ENCODE peak calls at places on chromosomes 16 and 17, in nine cellular contexts. One of them, this sample, is unnamed.

GRCh38 chr17:40519089-40519775 is 17.8 kb upstream of the TNS4 start:
- DNase-seq in endothelial cell of umbilical vein: no peak
- DNase-seq in ovary: peak; percentile 13
- DNase-seq in thoracic aorta: no peak
- DNase-seq in dorsolateral prefrontal cortex: no peak
- DNase-seq in CD8-positive, alpha-beta T cell: no peak
- DNase-seq in Caco-2: no peak
- DNase-seq in PC-3: no peak
- DNase-seq in choroid plexus epithelial cell: no peak
- DNase-seq in this sample: peak; percentile 72

GRCh38 chr17:3761918-3762380 is 38.2 kb downstream of the HASPIN start:
- DNase-seq in endothelial cell of umbilical vein: no peak
- DNase-seq in ovary: no peak
- DNase-seq in thoracic aorta: no peak
- DNase-seq in dorsolateral prefrontal cortex: no peak
- DNase-seq in CD8-positive, alpha-beta T cell: no peak
- DNase-seq in Caco-2: no peak
- DNase-seq in PC-3: no peak
- DNase-seq in choroid plexus epithelial cell: no peak
- DNase-seq in this sample: no peak

GRCh38 chr17:36136439-36136838 is 32.8 kb downstream of the CCL4 start:
- DNase-seq in endothelial cell of umbilical vein: no peak
- DNase-seq in ovary: no peak
- DNase-seq in thoracic aorta: no peak
- DNase-seq in dorsolateral prefrontal cortex: no peak
- DNase-seq in CD8-positive, alpha-beta T cell: no peak
- DNase-seq in Caco-2: no peak
- DNase-seq in PC-3: no peak
- DNase-seq in choroid plexus epithelial cell: no peak
- DNase-seq in this sample: no peak

GRCh38 chr17:71237903-71238538 is 882.8 kb upstream of the SOX9 start:
- DNase-seq in endothelial cell of umbilical vein: no peak
- DNase-seq in ovary: no peak
- DNase-seq in thoracic aorta: no peak
- DNase-seq in dorsolateral prefrontal cortex: no peak
- DNase-seq in CD8-positive, alpha-beta T cell: no peak
- DNase-seq in Caco-2: peak; percentile 11
- DNase-seq in PC-3: peak; percentile 87
- DNase-seq in choroid plexus epithelial cell: peak; percentile 73
- DNase-seq in this sample: no peak

GRCh38 chr16:67393111-67393789 is at the start of gene TPPP3:
- DNase-seq in endothelial cell of umbilical vein: peak; percentile 81
- DNase-seq in ovary: peak; percentile 93
- DNase-seq in thoracic aorta: peak; percentile 53
- DNase-seq in dorsolateral prefrontal cortex: peak; percentile 78
- DNase-seq in CD8-positive, alpha-beta T cell: no peak
- DNase-seq in Caco-2: peak; percentile 74
- DNase-seq in PC-3: no peak
- DNase-seq in choroid plexus epithelial cell: peak; percentile 86
- DNase-seq in this sample: peak; percentile 75

GRCh38 chr17:59427425-59427921 is 96.0 kb downstream of the YPEL2 start:
- DNase-seq in endothelial cell of umbilical vein: peak; percentile 98
- DNase-seq in ovary: no peak
- DNase-seq in thoracic aorta: no peak
- DNase-seq in dorsolateral prefrontal cortex: no peak
- DNase-seq in CD8-positive, alpha-beta T cell: no peak
- DNase-seq in Caco-2: no peak
- DNase-seq in PC-3: peak; percentile 30
- DNase-seq in choroid plexus epithelial cell: peak; percentile 53
- DNase-seq in this sample: no peak

GRCh38 chr16:67170168-67170947 is at the start of gene NOL3:
- DNase-seq in endothelial cell of umbilical vein: peak; percentile 88
- DNase-seq in ovary: peak; percentile 90
- DNase-seq in thoracic aorta: peak; percentile 73
- DNase-seq in dorsolateral prefrontal cortex: peak; percentile 63
- DNase-seq in CD8-positive, alpha-beta T cell: no peak
- DNase-seq in Caco-2: peak; percentile 91
- DNase-seq in PC-3: peak; percentile 80
- DNase-seq in choroid plexus epithelial cell: peak; percentile 82
- DNase-seq in this sample: peak; percentile 96

GRCh38 chr17:55285340-55286301 is 20.9 kb downstream of the HLF start:
- DNase-seq in endothelial cell of umbilical vein: peak; percentile 21
- DNase-seq in ovary: peak; percentile 97
- DNase-seq in thoracic aorta: peak; percentile 93
- DNase-seq in dorsolateral prefrontal cortex: peak; percentile 57
- DNase-seq in CD8-positive, alpha-beta T cell: no peak
- DNase-seq in Caco-2: peak; percentile 75
- DNase-seq in PC-3: no peak
- DNase-seq in choroid plexus epithelial cell: peak; percentile 96
- DNase-seq in this sample: peak; percentile 92

GRCh38 chr16:4327782-4328579 is 12.1 kb downstream of the GLIS2 start:
- DNase-seq in endothelial cell of umbilical vein: peak; percentile 72
- DNase-seq in ovary: peak; percentile 91
- DNase-seq in thoracic aorta: no peak
- DNase-seq in dorsolateral prefrontal cortex: peak; percentile 53
- DNase-seq in CD8-positive, alpha-beta T cell: peak; percentile 25
- DNase-seq in Caco-2: no peak
- DNase-seq in PC-3: no peak
- DNase-seq in choroid plexus epithelial cell: peak; percentile 79
- DNase-seq in this sample: peak; percentile 95

GRCh38 chr16:13234999-13235398 is 333.6 kb downstream of the SHISA9 start:
- DNase-seq in endothelial cell of umbilical vein: no peak
- DNase-seq in ovary: no peak
- DNase-seq in thoracic aorta: no peak
- DNase-seq in dorsolateral prefrontal cortex: no peak
- DNase-seq in CD8-positive, alpha-beta T cell: no peak
- DNase-seq in Caco-2: no peak
- DNase-seq in PC-3: no peak
- DNase-seq in choroid plexus epithelial cell: no peak
- DNase-seq in this sample: no peak

GRCh38 chr16:4081577-4082021 is 34.6 kb downstream of the ADCY9 start:
- DNase-seq in endothelial cell of umbilical vein: no peak
- DNase-seq in ovary: peak; percentile 51
- DNase-seq in thoracic aorta: no peak
- DNase-seq in dorsolateral prefrontal cortex: no peak
- DNase-seq in CD8-positive, alpha-beta T cell: peak; percentile 13
- DNase-seq in Caco-2: no peak
- DNase-seq in PC-3: no peak
- DNase-seq in choroid plexus epithelial cell: no peak
- DNase-seq in this sample: peak; percentile 80

GRCh38 chr17:64938925-64939474 is 19.7 kb upstream of the LRRC37A3 start:
- DNase-seq in endothelial cell of umbilical vein: peak; percentile 42
- DNase-seq in ovary: no peak
- DNase-seq in thoracic aorta: no peak
- DNase-seq in dorsolateral prefrontal cortex: no peak
- DNase-seq in CD8-positive, alpha-beta T cell: no peak
- DNase-seq in Caco-2: peak; percentile 51
- DNase-seq in PC-3: peak; percentile 51
- DNase-seq in choroid plexus epithelial cell: peak; percentile 53
- DNase-seq in this sample: peak; percentile 87

GRCh38 chr17:63423251-63423950 is 22.7 kb downstream of the CYB561 start:
- DNase-seq in endothelial cell of umbilical vein: peak; percentile 88
- DNase-seq in ovary: no peak
- DNase-seq in thoracic aorta: no peak
- DNase-seq in dorsolateral prefrontal cortex: no peak
- DNase-seq in CD8-positive, alpha-beta T cell: no peak
- DNase-seq in Caco-2: no peak
- DNase-seq in PC-3: no peak
- DNase-seq in choroid plexus epithelial cell: no peak
- DNase-seq in this sample: peak; percentile 77

GRCh38 chr16:710500-711075 is 4.3 kb upstream of the METRN start:
- DNase-seq in endothelial cell of umbilical vein: no peak
- DNase-seq in ovary: no peak
- DNase-seq in thoracic aorta: no peak
- DNase-seq in dorsolateral prefrontal cortex: no peak
- DNase-seq in CD8-positive, alpha-beta T cell: no peak
- DNase-seq in Caco-2: no peak
- DNase-seq in PC-3: no peak
- DNase-seq in choroid plexus epithelial cell: no peak
- DNase-seq in this sample: no peak

GRCh38 chr16:22191089-22191965 is 14.8 kb upstream of the EEF2K start:
- DNase-seq in endothelial cell of umbilical vein: peak; percentile 97
- DNase-seq in ovary: peak; percentile 100
- DNase-seq in thoracic aorta: peak; percentile 100
- DNase-seq in dorsolateral prefrontal cortex: peak; percentile 97
- DNase-seq in CD8-positive, alpha-beta T cell: peak; percentile 99
- DNase-seq in Caco-2: peak; percentile 96
- DNase-seq in PC-3: peak; percentile 89
- DNase-seq in choroid plexus epithelial cell: peak; percentile 99
- DNase-seq in this sample: peak; percentile 100

GRCh38 chr16:22190169-22191088 is 15.6 kb upstream of the EEF2K start:
- DNase-seq in endothelial cell of umbilical vein: peak; percentile 100
- DNase-seq in ovary: peak; percentile 100
- DNase-seq in thoracic aorta: peak; percentile 100
- DNase-seq in dorsolateral prefrontal cortex: peak; percentile 100
- DNase-seq in CD8-positive, alpha-beta T cell: peak; percentile 100
- DNase-seq in Caco-2: peak; percentile 98
- DNase-seq in PC-3: peak; percentile 96
- DNase-seq in choroid plexus epithelial cell: peak; percentile 100
- DNase-seq in this sample: peak; percentile 100

GRCh38 chr16:22192261-22193133 is 13.6 kb upstream of the EEF2K start:
- DNase-seq in endothelial cell of umbilical vein: peak; percentile 99
- DNase-seq in ovary: peak; percentile 88
- DNase-seq in thoracic aorta: peak; percentile 22
- DNase-seq in dorsolateral prefrontal cortex: peak; percentile 33
- DNase-seq in CD8-positive, alpha-beta T cell: peak; percentile 61
- DNase-seq in Caco-2: peak; percentile 61
- DNase-seq in PC-3: peak; percentile 51
- DNase-seq in choroid plexus epithelial cell: peak; percentile 98
- DNase-seq in this sample: peak; percentile 97

GRCh38 chr16:22193134-22193411 is 13.0 kb upstream of the EEF2K start:
- DNase-seq in endothelial cell of umbilical vein: no peak
- DNase-seq in ovary: no peak
- DNase-seq in thoracic aorta: no peak
- DNase-seq in dorsolateral prefrontal cortex: no peak
- DNase-seq in CD8-positive, alpha-beta T cell: no peak
- DNase-seq in Caco-2: no peak
- DNase-seq in PC-3: no peak
- DNase-seq in choroid plexus epithelial cell: no peak
- DNase-seq in this sample: no peak

GRCh38 chr16:22191966-22192260 is 14.2 kb upstream of the EEF2K start:
- DNase-seq in endothelial cell of umbilical vein: no peak
- DNase-seq in ovary: peak; percentile 52
- DNase-seq in thoracic aorta: no peak
- DNase-seq in dorsolateral prefrontal cortex: no peak
- DNase-seq in CD8-positive, alpha-beta T cell: no peak
- DNase-seq in Caco-2: peak; percentile 47
- DNase-seq in PC-3: no peak
- DNase-seq in choroid plexus epithelial cell: peak; percentile 46
- DNase-seq in this sample: no peak
- H3K4me3 ChIP-seq in endothelial cell of umbilical vein: peak overlapping the region; percentile 80
- H3K4me3 ChIP-seq in ovary: peak overlapping the region; percentile 55
- H3K4me3 ChIP-seq in thoracic aorta: peak overlapping the region; percentile 75
- H3K4me3 ChIP-seq in dorsolateral prefrontal cortex: peak overlapping the region; percentile 81
- H3K4me3 ChIP-seq in CD8-positive, alpha-beta T cell: peak overlapping the region; percentile 66
- H3K4me3 ChIP-seq in Caco-2: peak overlapping the region; percentile 45
- H3K4me3 ChIP-seq in PC-3: peak overlapping the region; percentile 72
- H3K4me3 ChIP-seq in choroid plexus epithelial cell: peak overlapping the region; percentile 69
- H3K4me3 ChIP-seq in this sample: no peak overlapping the region

GRCh38 chr16:31148896-31149295 is 970 bp downstream of the PRSS36 start:
- DNase-seq in endothelial cell of umbilical vein: no peak
- DNase-seq in ovary: no peak
- DNase-seq in thoracic aorta: no peak
- DNase-seq in dorsolateral prefrontal cortex: no peak
- DNase-seq in CD8-positive, alpha-beta T cell: no peak
- DNase-seq in Caco-2: no peak
- DNase-seq in PC-3: no peak
- DNase-seq in choroid plexus epithelial cell: no peak
- DNase-seq in this sample: no peak
- TF ChIP-seq CTCF in endothelial cell of umbilical vein: no peak
- TF ChIP-seq CTCF in ovary: no peak
- TF ChIP-seq CTCF in thoracic aorta: no peak
- TF ChIP-seq CTCF in dorsolateral prefrontal cortex: no peak
- TF ChIP-seq CTCF in CD8-positive, alpha-beta T cell: no peak
- TF ChIP-seq CTCF in Caco-2: no peak
- TF ChIP-seq CTCF in PC-3: no peak
- TF ChIP-seq CTCF in choroid plexus epithelial cell: no peak
- TF ChIP-seq CTCF in this sample: no peak

GRCh38 chr17:73304971-73305786 is 6.6 kb downstream of the CDC42EP4 start:
- DNase-seq in endothelial cell of umbilical vein: peak; percentile 80
- DNase-seq in ovary: peak; percentile 77
- DNase-seq in thoracic aorta: peak; percentile 72
- DNase-seq in dorsolateral prefrontal cortex: no peak
- DNase-seq in CD8-positive, alpha-beta T cell: no peak
- DNase-seq in Caco-2: no peak
- DNase-seq in PC-3: peak; percentile 84
- DNase-seq in choroid plexus epithelial cell: peak; percentile 87
- DNase-seq in this sample: peak; percentile 91

GRCh38 chr17:73307130-73307529 is 4.7 kb downstream of the CDC42EP4 start:
- DNase-seq in endothelial cell of umbilical vein: no peak
- DNase-seq in ovary: no peak
- DNase-seq in thoracic aorta: no peak
- DNase-seq in dorsolateral prefrontal cortex: no peak
- DNase-seq in CD8-positive, alpha-beta T cell: no peak
- DNase-seq in Caco-2: no peak
- DNase-seq in PC-3: peak; percentile 58
- DNase-seq in choroid plexus epithelial cell: no peak
- DNase-seq in this sample: no peak

GRCh38 chr17:73305845-73306836 is 5.7 kb downstream of the CDC42EP4 start:
- DNase-seq in endothelial cell of umbilical vein: peak; percentile 18
- DNase-seq in ovary: no peak
- DNase-seq in thoracic aorta: no peak
- DNase-seq in dorsolateral prefrontal cortex: no peak
- DNase-seq in CD8-positive, alpha-beta T cell: no peak
- DNase-seq in Caco-2: no peak
- DNase-seq in PC-3: no peak
- DNase-seq in choroid plexus epithelial cell: no peak
- DNase-seq in this sample: no peak

GRCh38 chr17:73309727-73310555 is 1.9 kb downstream of the CDC42EP4 start:
- DNase-seq in endothelial cell of umbilical vein: peak; percentile 46
- DNase-seq in ovary: no peak
- DNase-seq in thoracic aorta: no peak
- DNase-seq in dorsolateral prefrontal cortex: no peak
- DNase-seq in CD8-positive, alpha-beta T cell: no peak
- DNase-seq in Caco-2: peak; percentile 57
- DNase-seq in PC-3: no peak
- DNase-seq in choroid plexus epithelial cell: peak; percentile 23
- DNase-seq in this sample: no peak

GRCh38 chr17:73308017-73308823 is 3.6 kb downstream of the CDC42EP4 start:
- DNase-seq in endothelial cell of umbilical vein: peak; percentile 68
- DNase-seq in ovary: peak; percentile 91
- DNase-seq in thoracic aorta: peak; percentile 67
- DNase-seq in dorsolateral prefrontal cortex: no peak
- DNase-seq in CD8-positive, alpha-beta T cell: no peak
- DNase-seq in Caco-2: peak; percentile 81
- DNase-seq in PC-3: peak; percentile 95
- DNase-seq in choroid plexus epithelial cell: peak; percentile 95
- DNase-seq in this sample: peak; percentile 92
- H3K4me3 ChIP-seq in endothelial cell of umbilical vein: no peak overlapping the region
- H3K4me3 ChIP-seq in ovary: peak overlapping the region; percentile 100
- H3K4me3 ChIP-seq in thoracic aorta: peak overlapping the region; percentile 96
- H3K4me3 ChIP-seq in dorsolateral prefrontal cortex: peak overlapping the region; percentile 99
- H3K4me3 ChIP-seq in CD8-positive, alpha-beta T cell: no peak overlapping the region
- H3K4me3 ChIP-seq in Caco-2: peak overlapping the region; percentile 9
- H3K4me3 ChIP-seq in PC-3: peak overlapping the region; percentile 44
- H3K4me3 ChIP-seq in choroid plexus epithelial cell: peak overlapping the region; percentile 46
- H3K4me3 ChIP-seq in this sample: no peak overlapping the region

GRCh38 chr16:70681382-70682238 is 4.2 kb downstream of the MTSS2 start:
- DNase-seq in endothelial cell of umbilical vein: no peak
- DNase-seq in ovary: peak; percentile 53
- DNase-seq in thoracic aorta: no peak
- DNase-seq in dorsolateral prefrontal cortex: peak; percentile 69
- DNase-seq in CD8-positive, alpha-beta T cell: no peak
- DNase-seq in Caco-2: no peak
- DNase-seq in PC-3: no peak
- DNase-seq in choroid plexus epithelial cell: no peak
- DNase-seq in this sample: no peak
- TF ChIP-seq CTCF in endothelial cell of umbilical vein: no peak
- TF ChIP-seq CTCF in ovary: no peak
- TF ChIP-seq CTCF in thoracic aorta: no peak
- TF ChIP-seq CTCF in dorsolateral prefrontal cortex: no peak
- TF ChIP-seq CTCF in CD8-positive, alpha-beta T cell: no peak
- TF ChIP-seq CTCF in Caco-2: no peak
- TF ChIP-seq CTCF in PC-3: no peak
- TF ChIP-seq CTCF in choroid plexus epithelial cell: no peak
- TF ChIP-seq CTCF in this sample: no peak